ENCODE peak calls at places on chromosomes 13 and 19, in nine cellular contexts. G is fibroblast of lung; F is stimulated activated CD8-positive, alpha-beta memory T cell treated with anti-CD3 and anti-CD28 coated beads, Interleukin-2, amount 100 ng/mL, for 1 hour; I is stimulated activated CD4-positive, alpha-beta T cell treated with anti-CD3 and anti-CD28 coated beads, Interleukin-4, amount 100 ng/mL, for 1 hour; M is tibial artery; N is SHP77; U is fibroblast of pulmonary artery; H is HS-5; O is activated T-cell treated with anti-CD3 and anti-CD28 coated beads for 1 hour. S is an unnamed sample.

GRCh38 chr19:35822579-35822978 is 9.9 kb upstream of the PRODH2 start:
- DNase-seq in G (no peak), F (no peak), I (no peak), M (no peak), N (no peak), U (no peak), H (no peak), O (no peak), S (no peak)

GRCh38 chr19:48290341-48290922 is 20.6 kb downstream of the ZNF114 start:
- DNase-seq in G (peak), F (no peak), I (no peak), M (no peak), N (no peak), U (peak), H (no peak), O (no peak), S (no peak)

GRCh38 chr13:26208292-26208691 is 13.8 kb downstream of the RNF6 start:
- DNase-seq in G (no peak), F (no peak), I (no peak), M (no peak), N (no peak), U (no peak), H (no peak), O (no peak), S (no peak)

GRCh38 chr19:48553676-48554384 is 1.9 kb downstream of the SULT2B1 start:
- DNase-seq in G (peak), F (no peak), I (no peak), M (no peak), N (no peak), U (peak), H (peak), O (no peak), S (no peak)

GRCh38 chr13:61094865-61095264 is 320.8 kb downstream of the PCDH20 start:
- DNase-seq in G (no peak), F (no peak), I (no peak), M (no peak), N (no peak), U (no peak), H (no peak), O (no peak), S (no peak)

GRCh38 chr19:42113641-42114348 is 18.5 kb downstream of the POU2F2 start:
- DNase-seq in G (peak), F (no peak), I (no peak), M (no peak), N (peak), U (peak), H (peak), O (no peak), S (peak)

GRCh38 chr19:41431426-41432386 is 4.5 kb upstream of the B3GNT8 start:
- DNase-seq in G (no peak), F (no peak), I (no peak), M (no peak), N (peak), U (peak), H (no peak), O (no peak), S (no peak)

GRCh38 chr13:106314417-106314816 is 221.0 kb downstream of the EFNB2 start:
- DNase-seq in G (no peak), F (no peak), I (no peak), M (no peak), N (no peak), U (no peak), H (no peak), O (no peak), S (no peak)

GRCh38 chr13:32124743-32125142 is 93.2 kb downstream of the FRY start:
- DNase-seq in G (no peak), F (no peak), I (no peak), M (no peak), N (no peak), U (no peak), H (no peak), O (no peak), S (no peak)

GRCh38 chr13:33606692-33607091 is 211.3 kb upstream of the RFC3 start:
- DNase-seq in G (no peak), F (no peak), I (no peak), M (no peak), N (no peak), U (peak), H (no peak), O (no peak), S (no peak)

GRCh38 chr19:17656970-17657369 is 31.2 kb downstream of the UNC13A start:
- DNase-seq in G (no peak), F (no peak), I (no peak), M (no peak), N (no peak), U (no peak), H (no peak), O (no peak), S (no peak)